ENCODE peak calls at places on chromosomes 6 and 20, in five cellular contexts. One of them, this sample, is unnamed.

GRCh38 chr6:76742919-76743318 is 670.5 kb upstream of the IMPG1 start:
- DNase-seq in cardiac muscle cell: peak; percentile 5
- DNase-seq in ascending aorta: no peak
- DNase-seq in upper lobe of right lung: no peak
- DNase-seq in IMR-90: no peak
- DNase-seq in this sample: no peak

GRCh38 chr6:103783344-103783743 is 1076.4 kb downstream of the HACE1 start:
- DNase-seq in cardiac muscle cell: peak; percentile 1
- DNase-seq in ascending aorta: no peak
- DNase-seq in upper lobe of right lung: no peak
- DNase-seq in IMR-90: no peak
- DNase-seq in this sample: no peak

GRCh38 chr6:168988801-168989200 is 264.8 kb downstream of the THBS2 start:
- DNase-seq in cardiac muscle cell: peak; percentile 82
- DNase-seq in ascending aorta: no peak
- DNase-seq in upper lobe of right lung: no peak
- DNase-seq in IMR-90: peak; percentile 44
- DNase-seq in this sample: no peak

GRCh38 chr20:18506744-18507143 is 996 bp upstream of the SEC23B start:
- DNase-seq in cardiac muscle cell: no peak
- DNase-seq in ascending aorta: no peak
- DNase-seq in upper lobe of right lung: no peak
- DNase-seq in IMR-90: no peak
- DNase-seq in this sample: no peak

GRCh38 chr20:31894980-31895675 is 24.7 kb downstream of the TTLL9 start:
- DNase-seq in cardiac muscle cell: peak; percentile 73
- DNase-seq in ascending aorta: peak; percentile 87
- DNase-seq in upper lobe of right lung: peak; percentile 54
- DNase-seq in IMR-90: peak; percentile 49
- DNase-seq in this sample: peak; percentile 56

GRCh38 chr20:37534401-37535157 is 6.9 kb upstream of the BLCAP start:
- DNase-seq in cardiac muscle cell: peak; percentile 86
- DNase-seq in ascending aorta: peak; percentile 70
- DNase-seq in upper lobe of right lung: no peak
- DNase-seq in IMR-90: peak; percentile 77
- DNase-seq in this sample: no peak

GRCh38 chr20:59424976-59425375 is 124.6 kb downstream of the EDN3 start:
- DNase-seq in cardiac muscle cell: no peak
- DNase-seq in ascending aorta: no peak
- DNase-seq in upper lobe of right lung: no peak
- DNase-seq in IMR-90: no peak
- DNase-seq in this sample: no peak

GRCh38 chr6:88376759-88377387 is 210.7 kb upstream of the CNR1 start:
- DNase-seq in cardiac muscle cell: peak; percentile 78
- DNase-seq in ascending aorta: no peak
- DNase-seq in upper lobe of right lung: no peak
- DNase-seq in IMR-90: peak; percentile 6
- DNase-seq in this sample: no peak

GRCh38 chr20:25324412-25324811 is 66.2 kb downstream of the ABHD12 start:
- DNase-seq in cardiac muscle cell: no peak
- DNase-seq in ascending aorta: peak; percentile 76
- DNase-seq in upper lobe of right lung: peak; percentile 80
- DNase-seq in IMR-90: no peak
- DNase-seq in this sample: peak; percentile 84

DNA sequence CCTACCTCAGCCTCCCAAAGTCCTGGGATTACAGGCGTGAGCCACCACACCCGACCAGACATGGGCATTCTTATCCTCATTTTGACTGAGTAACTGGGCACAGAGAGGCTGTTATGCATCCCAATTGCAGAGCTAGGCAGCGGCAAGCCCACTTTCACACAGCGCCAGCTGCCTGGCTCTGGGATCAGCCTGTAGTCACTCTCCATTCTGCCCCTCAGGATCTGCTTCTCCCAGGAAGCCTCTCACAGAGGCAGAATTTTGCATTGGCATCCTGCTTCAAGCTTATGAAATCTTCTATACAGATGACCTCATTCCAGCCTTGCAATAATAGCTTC is 37.0 kb upstream of the IER3 start:
- DNase-seq in cardiac muscle cell: no peak
- DNase-seq in ascending aorta: no peak
- DNase-seq in upper lobe of right lung: no peak
- DNase-seq in IMR-90: no peak
- DNase-seq in this sample: no peak
- H3K27me3 ChIP-seq in cardiac muscle cell: no peaks in the 10 kb centered on the region
- H3K27me3 ChIP-seq in ascending aorta: no peaks in the 10 kb centered on the region
- H3K27me3 ChIP-seq in upper lobe of right lung: no peaks in the 10 kb centered on the region
- H3K27me3 ChIP-seq in IMR-90: no peaks in the 10 kb centered on the region
- H3K27me3 ChIP-seq in this sample: no peaks in the 10 kb centered on the region

GRCh38 chr6:99607416-99608036 is 893 bp downstream of the PRDM13 start:
- DNase-seq in cardiac muscle cell: no peak
- DNase-seq in ascending aorta: no peak
- DNase-seq in upper lobe of right lung: no peak
- DNase-seq in IMR-90: no peak
- DNase-seq in this sample: no peak

GRCh38 chr6:99608886-99609482 is 2.4 kb downstream of the PRDM13 start:
- DNase-seq in cardiac muscle cell: no peak
- DNase-seq in ascending aorta: no peak
- DNase-seq in upper lobe of right lung: no peak
- DNase-seq in IMR-90: no peak
- DNase-seq in this sample: no peak

GRCh38 chr6:99609839-99610489 is 3.3 kb downstream of the PRDM13 start:
- DNase-seq in cardiac muscle cell: no peak
- DNase-seq in ascending aorta: no peak
- DNase-seq in upper lobe of right lung: no peak
- DNase-seq in IMR-90: no peak
- DNase-seq in this sample: no peak

GRCh38 chr6:99606670-99607415 is at the start of gene PRDM13:
- DNase-seq in cardiac muscle cell: no peak
- DNase-seq in ascending aorta: no peak
- DNase-seq in upper lobe of right lung: no peak
- DNase-seq in IMR-90: no peak
- DNase-seq in this sample: no peak

GRCh38 chr6:99608059-99608885 is 1.6 kb downstream of the PRDM13 start:
- DNase-seq in cardiac muscle cell: no peak
- DNase-seq in ascending aorta: no peak
- DNase-seq in upper lobe of right lung: no peak
- DNase-seq in IMR-90: no peak
- DNase-seq in this sample: no peak
- H3K27me3 ChIP-seq in cardiac muscle cell: peaks cover 100% of the 10 kb centered on the region
- H3K27me3 ChIP-seq in ascending aorta: peaks cover 54% of the 10 kb centered on the region
- H3K27me3 ChIP-seq in upper lobe of right lung: peaks cover 98% of the 10 kb centered on the region
- H3K27me3 ChIP-seq in IMR-90: peaks cover 95% of the 10 kb centered on the region
- H3K27me3 ChIP-seq in this sample: peaks cover 99% of the 10 kb centered on the region

GRCh38 chr6:84756466-84756865 is 7.9 kb downstream of the TBX18 start:
- DNase-seq in cardiac muscle cell: no peak
- DNase-seq in ascending aorta: no peak
- DNase-seq in upper lobe of right lung: no peak
- DNase-seq in IMR-90: no peak
- DNase-seq in this sample: no peak

GRCh38 chr6:84762220-84762940 is 2.0 kb downstream of the TBX18 start:
- DNase-seq in cardiac muscle cell: peak; percentile 70
- DNase-seq in ascending aorta: peak; percentile 70
- DNase-seq in upper lobe of right lung: no peak
- DNase-seq in IMR-90: no peak
- DNase-seq in this sample: no peak

GRCh38 chr6:84762941-84763396 is 1.4 kb downstream of the TBX18 start:
- DNase-seq in cardiac muscle cell: no peak
- DNase-seq in ascending aorta: no peak
- DNase-seq in upper lobe of right lung: no peak
- DNase-seq in IMR-90: no peak
- DNase-seq in this sample: peak; percentile 43

GRCh38 chr6:84763397-84764331 is 734 bp downstream of the TBX18 start:
- DNase-seq in cardiac muscle cell: peak; percentile 96
- DNase-seq in ascending aorta: peak; percentile 92
- DNase-seq in upper lobe of right lung: no peak
- DNase-seq in IMR-90: peak; percentile 14
- DNase-seq in this sample: peak; percentile 46

DNA sequence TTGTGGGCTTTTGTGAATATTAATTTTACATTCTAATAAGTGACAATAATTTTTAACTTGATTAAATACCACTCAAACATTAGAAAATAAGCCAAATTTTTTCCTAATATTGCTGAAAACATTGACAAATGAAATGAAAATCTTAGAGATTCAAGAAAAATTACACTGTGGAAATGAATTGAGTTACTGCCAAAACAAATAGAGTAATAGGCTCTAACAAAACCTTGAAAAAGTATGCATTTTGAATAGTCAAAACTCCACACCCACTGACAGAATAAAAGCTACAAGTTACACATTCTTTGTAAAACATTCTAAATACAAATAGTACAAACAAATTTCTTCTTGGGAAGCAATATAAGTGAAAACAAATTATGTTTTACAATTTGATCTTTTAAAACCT is 5.9 kb downstream of the TBX18 start:
- DNase-seq in cardiac muscle cell: peak; percentile 35
- DNase-seq in ascending aorta: no peak
- DNase-seq in upper lobe of right lung: no peak
- DNase-seq in IMR-90: no peak
- DNase-seq in this sample: no peak
- H3K27me3 ChIP-seq in cardiac muscle cell: peaks cover 94% of the 10 kb centered on the region
- H3K27me3 ChIP-seq in ascending aorta: no peaks in the 10 kb centered on the region
- H3K27me3 ChIP-seq in upper lobe of right lung: peaks cover 64% of the 10 kb centered on the region
- H3K27me3 ChIP-seq in IMR-90: peaks cover 17% of the 10 kb centered on the region
- H3K27me3 ChIP-seq in this sample: peaks cover 59% of the 10 kb centered on the region

GRCh38 chr6:149984778-149985177 is 21.0 kb downstream of the ULBP1 start:
- DNase-seq in cardiac muscle cell: no peak
- DNase-seq in ascending aorta: no peak
- DNase-seq in upper lobe of right lung: no peak
- DNase-seq in IMR-90: no peak
- DNase-seq in this sample: no peak
- H3K27me3 ChIP-seq in cardiac muscle cell: peaks cover 95% of the 10 kb centered on the region
- H3K27me3 ChIP-seq in ascending aorta: peaks cover 17% of the 10 kb centered on the region
- H3K27me3 ChIP-seq in upper lobe of right lung: peaks cover 80% of the 10 kb centered on the region
- H3K27me3 ChIP-seq in IMR-90: peaks cover 56% of the 10 kb centered on the region
- H3K27me3 ChIP-seq in this sample: peaks cover 83% of the 10 kb centered on the region

DNA sequence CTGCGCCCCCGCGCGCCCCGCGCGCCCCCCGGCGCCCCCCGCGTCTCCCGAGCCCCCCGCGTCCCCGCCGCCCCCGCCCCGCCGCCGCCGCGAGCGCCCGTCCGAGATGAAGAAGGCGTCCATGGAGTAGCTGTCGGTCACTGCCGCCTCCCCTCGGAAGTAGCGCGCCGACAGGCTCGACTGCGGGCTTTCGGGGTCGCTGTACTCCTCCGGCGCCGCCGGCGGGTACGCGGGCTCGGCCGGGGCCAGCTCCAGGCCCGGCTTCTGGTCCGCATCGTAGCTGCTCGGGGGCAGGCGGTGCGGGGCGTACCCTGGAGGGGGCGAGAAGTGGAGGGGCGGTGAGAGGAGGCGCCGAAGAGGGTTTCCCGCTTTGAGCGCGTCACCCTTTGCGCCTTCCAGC is 11.2 kb upstream of the SRXN1 start:
- DNase-seq in cardiac muscle cell: no peak
- DNase-seq in ascending aorta: no peak
- DNase-seq in upper lobe of right lung: no peak
- DNase-seq in IMR-90: no peak
- DNase-seq in this sample: no peak
- H3K27me3 ChIP-seq in cardiac muscle cell: peaks cover 4% of the 10 kb centered on the region
- H3K27me3 ChIP-seq in ascending aorta: peaks cover 24% of the 10 kb centered on the region
- H3K27me3 ChIP-seq in upper lobe of right lung: peaks cover 56% of the 10 kb centered on the region
- H3K27me3 ChIP-seq in IMR-90: peaks cover 69% of the 10 kb centered on the region
- H3K27me3 ChIP-seq in this sample: peaks cover 71% of the 10 kb centered on the region

GRCh38 chr6:9942131-9942530 is 472.7 kb downstream of the TFAP2A start:
- DNase-seq in cardiac muscle cell: no peak
- DNase-seq in ascending aorta: no peak
- DNase-seq in upper lobe of right lung: no peak
- DNase-seq in IMR-90: no peak
- DNase-seq in this sample: no peak
- H3K27me3 ChIP-seq in cardiac muscle cell: no peaks in the 10 kb centered on the region
- H3K27me3 ChIP-seq in ascending aorta: no peaks in the 10 kb centered on the region
- H3K27me3 ChIP-seq in upper lobe of right lung: no peaks in the 10 kb centered on the region
- H3K27me3 ChIP-seq in IMR-90: no peaks in the 10 kb centered on the region
- H3K27me3 ChIP-seq in this sample: no peaks in the 10 kb centered on the region